ENCODE peak calls at places on chromosomes 4 and X, in seven cellular contexts. D is fibroblast of pulmonary artery, F is neural progenitor cell, S is uterus, H is bronchial epithelial cell, G is body of pancreas, N is heart right ventricle. I is an unnamed sample.

GRCh38 chrX:156001667-156002021 is 4.1 kb downstream of the IL9R start:
- DNase-seq in G (no peak), S (no peak), D (no peak), F (no peak), N (no peak), H (no peak), I (no peak)

GRCh38 chr4:64584981-64585557 is 175.8 kb upstream of the TECRL start:
- DNase-seq in G (peak), D (peak), N (no peak), H (peak), S (no peak), F (peak), I (no peak)

GRCh38 chr4:3793545-3793944 is 27.4 kb downstream of the ADRA2C start:
- DNase-seq in N (no peak), F (no peak), D (no peak), G (no peak), H (no peak), S (no peak), I (no peak)

GRCh38 chr4:13705521-13706035 is 78.1 kb upstream of the BOD1L1 start:
- DNase-seq in F (no peak), D (no peak), N (peak), S (peak), H (peak), G (peak), I (no peak)

GRCh38 chrX:154750301-154751120 is at the start of gene GAB3:
- DNase-seq in S (no peak), N (peak), G (peak), F (peak), H (no peak), D (peak), I (no peak)

GRCh38 chr4:2256781-2257191 is 5.1 kb downstream of the MXD4 start:
- DNase-seq in H (no peak), D (peak), F (no peak), G (peak), N (peak), S (peak), I (peak)

GRCh38 chr4:10077101-10077491 is 39.5 kb downstream of the WDR1 start:
- DNase-seq in D (no peak), H (no peak), G (peak), F (no peak), S (peak), N (no peak), I (peak)

GRCh38 chr4:25172964-25173917 is 13.0 kb upstream of the SEPSECS start:
- DNase-seq in H (peak), D (peak), F (no peak), N (no peak), S (peak), G (no peak), I (peak)

GRCh38 chrX:110795645-110796510 is at the start of gene CHRDL1:
- DNase-seq in N (peak), F (peak), D (no peak), H (no peak), S (peak), G (peak), I (peak)

GRCh38 chr4:106019771-106020170 is 124.5 kb downstream of the NPNT start:
- DNase-seq in G (no peak), S (no peak), F (no peak), D (peak), N (no peak), H (no peak), I (no peak)

GRCh38 chr4:32133141-32133540 is 1413.0 kb downstream of the PCDH7 start:
- DNase-seq in N (no peak), H (peak), F (no peak), G (no peak), S (no peak), D (peak), I (no peak)

GRCh38 chr4:89868999-89869589 is 25.6 kb upstream of the MMRN1 start:
- DNase-seq in G (no peak), D (peak), N (no peak), H (peak), S (no peak), F (no peak), I (no peak)

GRCh38 chr4:175459571-175459970 is 352.5 kb downstream of the GPM6A start:
- DNase-seq in N (no peak), F (no peak), G (no peak), S (no peak), H (peak), D (peak), I (no peak)

GRCh38 chr4:81359207-81359606 is 112.5 kb downstream of the RASGEF1B start:
- DNase-seq in D (no peak), G (no peak), H (no peak), F (no peak), S (no peak), N (no peak), I (no peak)

GRCh38 chr4:81652069-81652478 is 180.4 kb upstream of the RASGEF1B start:
- DNase-seq in D (peak), N (no peak), F (no peak), H (no peak), G (no peak), S (no peak), I (no peak)

DNA sequence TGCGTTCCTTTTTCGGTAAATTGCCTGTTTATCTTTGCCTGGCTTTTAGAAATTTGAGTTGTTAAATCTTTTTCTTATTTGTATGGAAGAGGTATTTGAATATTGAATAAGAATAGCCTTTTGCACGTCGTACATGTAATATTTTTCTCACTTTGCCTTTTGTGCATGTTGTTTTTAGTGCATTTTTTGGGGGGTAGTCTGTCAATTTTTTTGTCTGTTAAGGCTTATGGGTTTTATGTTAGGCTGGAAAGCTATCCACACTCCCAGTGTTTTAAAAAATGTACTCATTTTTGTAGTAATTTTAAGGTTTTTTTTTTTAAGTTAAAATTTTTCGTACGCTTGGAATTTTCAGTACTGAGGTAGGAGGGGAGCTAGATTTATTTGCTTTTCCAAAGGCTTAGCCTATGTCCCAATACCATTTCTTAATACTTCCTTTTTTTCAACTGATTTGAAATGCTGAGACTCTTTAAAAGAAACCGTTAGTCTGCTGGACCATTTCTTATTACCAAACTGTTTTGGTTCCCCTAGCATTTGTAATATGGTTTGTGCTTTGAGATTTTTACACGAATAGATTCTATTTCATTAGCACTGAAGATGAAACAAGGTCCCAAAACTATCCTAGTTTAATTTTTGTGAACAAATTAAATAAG is 1.3 kb downstream of the HERC5 start:
- DNase-seq in S (no peak), D (no peak), F (no peak), G (no peak), N (no peak), H (no peak), I (no peak)
- H3K4me3 ChIP-seq in S (peak), D (no peak), F (peak), G (peak), N (peak), H (no peak), I (peak)

GRCh38 chrX:5431823-5432222 is 796.8 kb downstream of the NLGN4X start:
- DNase-seq in N (no peak), G (no peak), S (no peak), F (peak), H (no peak), D (no peak), I (no peak)
- TF ChIP-seq CTCF in N (no peak), G (no peak), S (no peak), F (no peak), H (no peak), D (no peak), I (no peak)

DNA sequence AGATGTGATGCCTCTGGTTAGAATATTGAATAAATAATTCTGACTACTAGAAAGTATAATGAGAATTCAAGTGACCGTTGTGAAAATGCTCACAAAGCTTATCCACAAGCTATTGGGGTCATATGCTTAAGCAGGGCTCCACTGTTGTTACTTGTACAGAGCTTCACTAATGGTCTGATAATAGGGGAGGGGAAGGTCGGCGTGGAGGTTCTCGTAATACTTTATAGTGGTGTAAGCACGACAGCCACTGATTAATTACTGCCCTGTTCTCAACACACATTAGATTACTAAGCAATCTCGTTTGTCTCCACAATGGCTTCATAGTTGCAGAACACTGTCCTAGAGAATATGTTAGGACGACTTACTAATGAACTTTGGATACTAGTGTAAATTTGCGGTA is 11.6 kb downstream of the UNC5C start:
- DNase-seq in H (no peak), G (no peak), N (no peak), F (no peak), D (no peak), S (no peak), I (no peak)
- H3K4me3 ChIP-seq in H (no peak), G (no peak), N (peak), F (no peak), D (no peak), S (no peak), I (no peak)

GRCh38 chr4:74830928-74831327 is 36.6 kb upstream of the BTC start:
- DNase-seq in N (no peak), D (peak), G (no peak), S (no peak), F (no peak), H (no peak), I (no peak)
- TF ChIP-seq CTCF in N (no peak), D (peak), G (peak), S (no peak), F (peak), H (peak), I (no peak)

GRCh38 chr4:27692868-27693634 is 832.4 kb downstream of the STIM2 start:
- DNase-seq in N (no peak), S (no peak), F (no peak), D (no peak), G (no peak), H (no peak), I (no peak)
- H3K4me3 ChIP-seq in N (no peak), S (no peak), F (no peak), D (no peak), G (no peak), H (no peak), I (no peak)

GRCh38 chr4:41693629-41694028 is 54.9 kb downstream of the PHOX2B start:
- DNase-seq in G (no peak), F (peak), S (no peak), H (peak), D (peak), N (no peak), I (no peak)
- TF ChIP-seq CTCF in G (peak), F (peak), S (no peak), H (peak), D (peak), N (peak), I (no peak)

I was measured in sigmoid colon.